ENCODE peak calls at places on chromosomes 6 and 20, in nine cellular contexts. U, G, B, E, P, X, Q, I and C are unnamed samples.
A peak's percentile ranks its signal among the peaks of the same experiment; 100 is the strongest.

GRCh38 chr6:163772701-163773100 is 358.2 kb downstream of the QKI start:
- DNase-seq in U (no peak), G (no peak), B (no peak), E (no peak), P (no peak), X (no peak), Q (no peak), I (no peak), C (no peak)

GRCh38 chr6:36130672-36131516 is 581 bp downstream of the MAPK13 start:
- DNase-seq in U (no peak), G (peak; percentile 81), B (peak; percentile 54), E (no peak), P (peak; percentile 43), X (peak; percentile 55), Q (no peak), I (no peak), C (no peak)

GRCh38 chr6:14211596-14211961 is 94.0 kb downstream of the CD83 start:
- DNase-seq in U (no peak), G (no peak), B (no peak), E (no peak), P (no peak), X (no peak), Q (peak; percentile 75), I (no peak), C (no peak)

GRCh38 chr6:28673800-28674671 is 148.4 kb downstream of the GPX5 start:
- DNase-seq in U (no peak), G (peak; percentile 66), B (no peak), E (peak; percentile 74), P (no peak), X (peak; percentile 30), Q (no peak), I (no peak), C (no peak)

GRCh38 chr6:131923356-131923755 is 27.8 kb downstream of the CCN2 start:
- DNase-seq in U (no peak), G (peak; percentile 31), B (no peak), E (peak; percentile 48), P (no peak), X (no peak), Q (peak; percentile 74), I (peak; percentile 32), C (no peak)

GRCh38 chr6:13268914-13269532 is 59.3 kb downstream of the TBC1D7 start:
- DNase-seq in U (no peak), G (no peak), B (no peak), E (peak; percentile 70), P (no peak), X (no peak), Q (no peak), I (no peak), C (no peak)

GRCh38 chr20:19926581-19926980 is 90.6 kb upstream of the NAA20 start:
- DNase-seq in U (no peak), G (no peak), B (no peak), E (no peak), P (no peak), X (no peak), Q (no peak), I (no peak), C (no peak)

GRCh38 chr6:78561015-78561414 is 306.3 kb upstream of the IRAK1BP1 start:
- DNase-seq in U (no peak), G (no peak), B (no peak), E (peak; percentile 8), P (no peak), X (no peak), Q (no peak), I (no peak), C (no peak)

GRCh38 chr20:33411136-33411690 is 9.9 kb upstream of the CDK5RAP1 start:
- DNase-seq in U (no peak), G (no peak), B (no peak), E (no peak), P (no peak), X (no peak), Q (no peak), I (no peak), C (no peak)

GRCh38 chr6:113782641-113783040 is 74.5 kb upstream of the MARCKS start:
- DNase-seq in U (no peak), G (no peak), B (no peak), E (peak; percentile 14), P (no peak), X (no peak), Q (no peak), I (no peak), C (no peak)